ENCODE peak calls at places on chromosomes 12 and 14, in nine cellular contexts. H, T, A, L, R, C, Q, M and V are unnamed samples.

GRCh38 chr12:129080821-129081220 is 227.5 kb downstream of the GLT1D1 start:
- DNase-seq in H (no peak), T (no peak), A (no peak), L (no peak), R (no peak), C (no peak), Q (no peak), M (no peak), V (no peak)

GRCh38 chr12:6476496-6476895 is 6.0 kb upstream of the VAMP1 start:
- DNase-seq in H (no peak), T (no peak), A (no peak), L (no peak), R (peak; percentile 93), C (no peak), Q (no peak), M (no peak), V (no peak)

GRCh38 chr12:102474438-102475064 is 5.8 kb downstream of the IGF1 start:
- DNase-seq in H (no peak), T (no peak), A (no peak), L (no peak), R (no peak), C (no peak), Q (no peak), M (no peak), V (no peak)

GRCh38 chr14:101219896-101220703 is 316.6 kb upstream of the RTL1 start:
- DNase-seq in H (no peak), T (peak; percentile 74), A (no peak), L (no peak), R (no peak), C (peak; percentile 67), Q (no peak), M (no peak), V (peak; percentile 14)

GRCh38 chr14:103552011-103552797 is 10.3 kb downstream of the BAG5 start:
- DNase-seq in H (peak; percentile 77), T (peak; percentile 83), A (peak; percentile 66), L (no peak), R (peak; percentile 96), C (peak; percentile 66), Q (no peak), M (no peak), V (no peak)

GRCh38 chr14:71235865-71236264 is 328.6 kb downstream of the PCNX1 start:
- DNase-seq in H (peak; percentile 80), T (peak; percentile 71), A (peak; percentile 42), L (peak; percentile 27), R (no peak), C (no peak), Q (no peak), M (peak; percentile 54), V (peak; percentile 84)

GRCh38 chr14:61860294-61860918 is 98.2 kb downstream of the SNAPC1 start:
- DNase-seq in H (peak; percentile 29), T (no peak), A (peak; percentile 36), L (peak; percentile 25), R (peak; percentile 88), C (no peak), Q (peak; percentile 52), M (peak; percentile 28), V (no peak)

GRCh38 chr12:121226399-121226798 is 16.5 kb downstream of the P2RX4 start:
- DNase-seq in H (no peak), T (no peak), A (no peak), L (no peak), R (no peak), C (no peak), Q (no peak), M (no peak), V (no peak)

GRCh38 chr12:130183585-130184370 is 21.5 kb downstream of the FZD10 start:
- DNase-seq in H (no peak), T (peak; percentile 29), A (no peak), L (no peak), R (no peak), C (no peak), Q (no peak), M (no peak), V (no peak)

GRCh38 chr14:41071351-41071750 is 535.3 kb upstream of the LRFN5 start:
- DNase-seq in H (no peak), T (no peak), A (no peak), L (no peak), R (no peak), C (no peak), Q (no peak), M (no peak), V (no peak)

GRCh38 chr12:123991402-123991951 is 18.5 kb downstream of the ZNF664 start:
- DNase-seq in H (no peak), T (no peak), A (no peak), L (no peak), R (no peak), C (no peak), Q (no peak), M (no peak), V (no peak)

GRCh38 chr14:99660006-99660566 is 15.2 kb downstream of the HHIPL1 start:
- DNase-seq in H (no peak), T (no peak), A (no peak), L (no peak), R (peak; percentile 81), C (no peak), Q (no peak), M (no peak), V (no peak)

GRCh38 chr12:81141220-81141619 is 63.3 kb downstream of the ACSS3 start:
- DNase-seq in H (no peak), T (no peak), A (no peak), L (no peak), R (peak; percentile 21), C (no peak), Q (no peak), M (no peak), V (no peak)

GRCh38 chr12:110741795-110742717 is 635 bp downstream of the PPP1CC start:
- DNase-seq in H (peak; percentile 36), T (peak; percentile 75), A (no peak), L (peak; percentile 55), R (peak; percentile 80), C (no peak), Q (peak; percentile 39), M (peak; percentile 37), V (no peak)

GRCh38 chr14:46259536-46259935 is 392.0 kb downstream of the RPL10L start:
- DNase-seq in H (no peak), T (no peak), A (no peak), L (no peak), R (no peak), C (no peak), Q (no peak), M (no peak), V (no peak)

GRCh38 chr12:15956413-15957185 is 45.5 kb downstream of the DERA start:
- DNase-seq in H (no peak), T (no peak), A (no peak), L (no peak), R (no peak), C (no peak), Q (no peak), M (no peak), V (no peak)

GRCh38 chr12:78864483-78865296 is at the start of gene SYT1:
- DNase-seq in H (no peak), T (peak; percentile 79), A (peak; percentile 14), L (no peak), R (peak; percentile 87), C (peak; percentile 76), Q (peak; percentile 25), M (no peak), V (peak; percentile 90)

GRCh38 chr14:34324363-34324795 is 137.7 kb downstream of the SPTSSA start:
- DNase-seq in H (no peak), T (no peak), A (no peak), L (peak; percentile 22), R (no peak), C (no peak), Q (peak; percentile 12), M (no peak), V (no peak)

GRCh38 chr14:97379091-97379531 is 581.9 kb downstream of the VRK1 start:
- DNase-seq in H (no peak), T (no peak), A (no peak), L (no peak), R (no peak), C (no peak), Q (peak; percentile 9), M (no peak), V (no peak)

GRCh38 chr12:56256326-56256960 is 1.7 kb downstream of the ANKRD52 start:
- DNase-seq in H (peak; percentile 62), T (no peak), A (no peak), L (no peak), R (peak; percentile 95), C (no peak), Q (no peak), M (no peak), V (no peak)
- H3K27ac ChIP-seq in H (no peak overlapping the region), T (no peak overlapping the region), A (no peak overlapping the region), L (no peak overlapping the region), R (peak overlapping the region; percentile 78), C (no peak overlapping the region), Q (no peak overlapping the region), M (no peak overlapping the region), V (no peak overlapping the region)

GRCh38 chr12:69779928-69780327 is 41.3 kb downstream of the RAB3IP start:
- DNase-seq in H (no peak), T (no peak), A (no peak), L (no peak), R (peak; percentile 60), C (no peak), Q (no peak), M (no peak), V (no peak)
- TF ChIP-seq CTCF in H (peak; percentile 30), T (no peak), A (no peak), L (no peak), R (peak; percentile 71), C (no peak), Q (no peak), M (no peak), V (no peak)

DNA sequence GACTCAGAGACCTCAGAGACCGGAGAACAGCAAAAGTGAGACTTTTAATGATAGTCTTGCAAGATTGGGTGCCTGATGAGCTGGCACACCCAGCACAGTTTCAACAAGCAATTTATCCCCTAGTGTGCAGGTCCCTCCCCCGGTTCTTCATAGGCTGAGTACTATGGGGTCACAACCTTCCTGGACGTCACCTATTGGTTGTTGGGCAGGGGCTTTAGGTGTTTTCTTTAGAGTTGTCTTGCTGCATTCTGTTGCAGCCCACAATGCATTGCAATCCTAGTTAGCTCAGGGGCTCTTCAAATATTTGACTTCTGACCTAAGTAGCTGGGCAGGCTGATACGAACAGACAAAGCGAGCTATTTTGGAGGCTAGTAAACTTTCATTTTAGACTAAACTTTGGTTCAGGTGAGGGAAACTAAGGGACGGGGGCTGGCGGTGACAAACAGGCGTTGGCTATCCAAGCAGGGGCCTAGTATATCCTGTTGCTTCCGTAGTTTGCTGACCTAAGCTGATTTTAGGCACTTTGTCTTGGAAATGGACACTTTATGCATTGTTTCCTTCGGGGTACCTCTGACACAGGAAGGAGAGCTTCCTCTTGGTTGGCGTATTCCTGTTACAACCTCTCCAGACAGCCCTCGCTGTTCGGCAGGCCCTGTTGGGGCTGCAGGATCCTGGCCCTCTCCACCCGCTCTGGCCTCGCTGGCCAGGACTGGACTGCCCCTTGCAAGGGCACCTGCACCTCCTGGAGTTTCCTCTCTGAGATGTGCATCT is 14.1 kb downstream of the SIVA1 start:
- DNase-seq in H (no peak), T (no peak), A (no peak), L (no peak), R (no peak), C (no peak), Q (no peak), M (no peak), V (no peak)
- H3K4me3 ChIP-seq in H (no peak overlapping the region), T (no peak overlapping the region), A (no peak overlapping the region), L (no peak overlapping the region), R (no peak overlapping the region), C (no peak overlapping the region), Q (no peak overlapping the region), M (no peak overlapping the region), V (no peak overlapping the region)

DNA sequence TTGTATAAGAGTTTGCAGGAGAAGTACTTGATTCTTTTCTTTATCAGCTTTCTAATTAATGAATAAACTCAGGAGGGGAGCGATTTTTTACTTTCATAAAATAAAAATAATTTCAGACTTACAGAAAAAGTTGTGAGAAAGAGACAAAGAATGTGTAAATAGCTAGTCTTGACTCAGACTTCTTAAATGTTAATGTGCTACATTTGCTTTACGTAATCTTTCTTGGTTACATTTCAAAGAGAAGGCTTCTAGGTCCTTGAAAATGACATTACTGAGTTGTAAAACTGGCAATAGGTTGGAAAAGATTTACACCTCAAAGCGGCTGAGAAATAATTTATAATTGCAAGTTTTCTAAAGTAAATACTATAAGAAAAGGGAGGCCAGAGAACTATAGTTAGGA is 28.6 kb downstream of the GABARAPL1 start:
- DNase-seq in H (no peak), T (no peak), A (no peak), L (no peak), R (no peak), C (no peak), Q (no peak), M (no peak), V (no peak)
- H3K27ac ChIP-seq in H (no peak overlapping the region), T (no peak overlapping the region), A (no peak overlapping the region), L (peak overlapping the region; percentile 5), R (no peak overlapping the region), C (no peak overlapping the region), Q (no peak overlapping the region), M (no peak overlapping the region), V (no peak overlapping the region)